ENCODE peak calls at places on chromosomes 4 and X, in six cellular contexts. One of them, this sample, is unnamed.

GRCh38 chr4:147361726-147362125 is 119.2 kb upstream of the EDNRA start:
- DNase-seq in type B pancreatic cell: no peak
- DNase-seq in H7: no peak
- DNase-seq in posterior cingulate gyrus: no peak
- DNase-seq in GM12891: no peak
- DNase-seq in Daoy: no peak
- DNase-seq in this sample: no peak

GRCh38 chr4:70269674-70270073 is 27.3 kb downstream of the CSN3 start:
- DNase-seq in type B pancreatic cell: no peak
- DNase-seq in Daoy: no peak
- DNase-seq in GM12891: no peak
- DNase-seq in H7: peak
- DNase-seq in posterior cingulate gyrus: no peak
- DNase-seq in this sample: no peak

GRCh38 chr4:990746-991367 is 2.3 kb downstream of the SLC26A1 start:
- DNase-seq in H7: no peak
- DNase-seq in type B pancreatic cell: no peak
- DNase-seq in Daoy: no peak
- DNase-seq in GM12891: no peak
- DNase-seq in posterior cingulate gyrus: no peak
- DNase-seq in this sample: no peak

GRCh38 chr4:174460684-174461083 is 61.6 kb downstream of the HPGD start:
- DNase-seq in type B pancreatic cell: no peak
- DNase-seq in posterior cingulate gyrus: no peak
- DNase-seq in H7: no peak
- DNase-seq in GM12891: no peak
- DNase-seq in Daoy: no peak
- DNase-seq in this sample: no peak

GRCh38 chrX:16826207-16826606 is 39.9 kb downstream of the TXLNG start:
- DNase-seq in type B pancreatic cell: no peak
- DNase-seq in Daoy: peak
- DNase-seq in H7: peak
- DNase-seq in posterior cingulate gyrus: no peak
- DNase-seq in GM12891: no peak
- DNase-seq in this sample: no peak

GRCh38 chr4:174084981-174085380 is 198.5 kb downstream of the FBXO8 start:
- DNase-seq in Daoy: no peak
- DNase-seq in H7: no peak
- DNase-seq in type B pancreatic cell: no peak
- DNase-seq in GM12891: no peak
- DNase-seq in posterior cingulate gyrus: no peak
- DNase-seq in this sample: no peak

GRCh38 chrX:117607571-117607970 is 509.0 kb downstream of the KLHL13 start:
- DNase-seq in posterior cingulate gyrus: no peak
- DNase-seq in H7: no peak
- DNase-seq in Daoy: no peak
- DNase-seq in GM12891: no peak
- DNase-seq in type B pancreatic cell: no peak
- DNase-seq in this sample: no peak

GRCh38 chr4:106909776-106910175 is 126.3 kb downstream of the DKK2 start:
- DNase-seq in H7: no peak
- DNase-seq in GM12891: no peak
- DNase-seq in type B pancreatic cell: no peak
- DNase-seq in posterior cingulate gyrus: no peak
- DNase-seq in Daoy: no peak
- DNase-seq in this sample: no peak

GRCh38 chrX:19627533-19627932 is 112.2 kb upstream of the MAP3K15 start:
- DNase-seq in posterior cingulate gyrus: no peak
- DNase-seq in Daoy: peak
- DNase-seq in H7: no peak
- DNase-seq in type B pancreatic cell: no peak
- DNase-seq in GM12891: no peak
- DNase-seq in this sample: no peak

GRCh38 chr4:122679317-122679716 is 53.2 kb upstream of the BBS12 start:
- DNase-seq in posterior cingulate gyrus: no peak
- DNase-seq in Daoy: no peak
- DNase-seq in type B pancreatic cell: no peak
- DNase-seq in GM12891: no peak
- DNase-seq in H7: no peak
- DNase-seq in this sample: no peak

GRCh38 chr4:32624943-32625603 is 1904.9 kb downstream of the PCDH7 start:
- DNase-seq in type B pancreatic cell: no peak
- DNase-seq in Daoy: no peak
- DNase-seq in H7: no peak
- DNase-seq in GM12891: no peak
- DNase-seq in posterior cingulate gyrus: no peak
- DNase-seq in this sample: no peak

GRCh38 chrX:71143508-71143907 is 1.1 kb upstream of the NLGN3 start:
- DNase-seq in Daoy: no peak
- DNase-seq in H7: no peak
- DNase-seq in posterior cingulate gyrus: peak
- DNase-seq in type B pancreatic cell: no peak
- DNase-seq in GM12891: no peak
- DNase-seq in this sample: no peak

GRCh38 chrX:129636175-129636681 is 18.5 kb downstream of the APLN start:
- DNase-seq in Daoy: no peak
- DNase-seq in type B pancreatic cell: no peak
- DNase-seq in posterior cingulate gyrus: no peak
- DNase-seq in H7: no peak
- DNase-seq in GM12891: no peak
- DNase-seq in this sample: no peak

GRCh38 chrX:16320765-16321355 is 153.6 kb downstream of the MAGEB17 start:
- DNase-seq in Daoy: no peak
- DNase-seq in posterior cingulate gyrus: no peak
- DNase-seq in GM12891: no peak
- DNase-seq in type B pancreatic cell: no peak
- DNase-seq in H7: no peak
- DNase-seq in this sample: no peak